ENCODE peak calls at places on chromosome 9, in four cellular contexts. W is activated naive CD4-positive, alpha-beta T cell treated with anti-CD3 and anti-CD28 coated beads for 36 hours; Q is activated T-helper 1 cell treated with anti-CD3 and anti-CD28 coated beads, Interleukin-2, amount 50 U/mL, for 16 hours; K is HTR-8/SVneo. T is an unnamed sample.

GRCh38 chr9:85940275-85940831 is 593 bp upstream of the NAA35 start:
- DNase-seq in W (no peak), Q (no peak), K (no peak), T (no peak)

GRCh38 chr9:74413876-74414275 is 83.3 kb upstream of the RORB start:
- DNase-seq in W (no peak), Q (no peak), K (no peak), T (no peak)

GRCh38 chr9:24897826-24898225 is 352.1 kb upstream of the IZUMO3 start:
- DNase-seq in K (no peak), Q (no peak), W (no peak), T (no peak)

GRCh38 chr9:121699271-121700164 is 48.1 kb downstream of the DAB2IP start:
- DNase-seq in Q (no peak), K (peak; percentile 24), W (peak; percentile 73), T (peak; percentile 63)

GRCh38 chr9:133616643-133617405 is 7.6 kb upstream of the FAM163B start:
- DNase-seq in K (no peak), W (no peak), Q (no peak), T (no peak)

GRCh38 chr9:131915181-131915580 is 164.5 kb downstream of the MED27 start:
- DNase-seq in K (no peak), Q (no peak), W (no peak), T (no peak)

GRCh38 chr9:98327249-98327561 is 71.8 kb upstream of the TBC1D2 start:
- DNase-seq in W (no peak), Q (no peak), K (no peak), T (no peak)

GRCh38 chr9:122475717-122476116 is 2.0 kb downstream of the OR1J1 start:
- DNase-seq in W (no peak), K (no peak), Q (no peak), T (no peak)

GRCh38 chr9:116716441-116716840 is 29.3 kb downstream of the TRIM32 start:
- DNase-seq in W (no peak), Q (no peak), K (no peak), T (no peak)

GRCh38 chr9:72476100-72476499 is 45.3 kb upstream of the TMC1 start:
- DNase-seq in K (no peak), W (no peak), Q (no peak), T (no peak)

GRCh38 chr9:130336885-130337284 is 71.3 kb downstream of the HMCN2 start:
- DNase-seq in W (no peak), K (no peak), Q (no peak), T (no peak)

GRCh38 chr9:115369322-115369957 is 251.5 kb upstream of the TNC start:
- DNase-seq in W (no peak), K (no peak), Q (no peak), T (no peak)

GRCh38 chr9:116208417-116209232 is 55.0 kb downstream of the PAPPA start:
- DNase-seq in W (no peak), Q (no peak), K (no peak), T (no peak)

GRCh38 chr9:34810187-34810524 is 100.2 kb upstream of the CCL21 start:
- DNase-seq in Q (no peak), W (no peak), K (no peak), T (no peak)

GRCh38 chr9:72383978-72384709 is 19.1 kb upstream of the ZFAND5 start:
- DNase-seq in W (no peak), K (peak; percentile 53), Q (no peak), T (no peak)

GRCh38 chr9:130358928-130359327 is 85.8 kb upstream of the ASS1 start:
- DNase-seq in Q (no peak), W (no peak), K (no peak), T (no peak)

GRCh38 chr9:125990793-125991220 is 243.6 kb downstream of the PBX3 start:
- DNase-seq in Q (no peak), K (no peak), W (no peak), T (no peak)

GRCh38 chr9:129232839-129233568 is 54.9 kb upstream of the IER5L start:
- DNase-seq in K (no peak), W (no peak), Q (no peak), T (no peak)

GRCh38 chr9:86854898-86855523 is 92.3 kb downstream of the GAS1 start:
- DNase-seq in W (no peak), K (peak; percentile 11), Q (no peak), T (peak; percentile 86)

GRCh38 chr9:137111788-137112563 is 2.6 kb downstream of the DPP7 start:
- DNase-seq in W (no peak), Q (no peak), K (no peak), T (no peak)

GRCh38 chr9:86674475-86674874 is 272.8 kb downstream of the GAS1 start:
- DNase-seq in Q (no peak), W (no peak), K (no peak), T (no peak)

GRCh38 chr9:110278080-110278707 is 21.9 kb upstream of the TXN start:
- DNase-seq in K (no peak), Q (no peak), W (no peak), T (no peak)

GRCh38 chr9:114691046-114691955 is 9.3 kb upstream of the TEX48 start:
- DNase-seq in K (peak; percentile 62), W (peak; percentile 89), Q (peak; percentile 8), T (no peak)

GRCh38 chr9:7237473-7238243 is 479.9 kb downstream of the KDM4C start:
- DNase-seq in W (no peak), K (no peak), Q (no peak), T (no peak)

GRCh38 chr9:81138173-81138572 is 551.2 kb downstream of the TLE1 start:
- DNase-seq in K (no peak), Q (no peak), W (no peak), T (no peak)

GRCh38 chr9:91379461-91379860 is 17.7 kb upstream of the AUH start:
- DNase-seq in Q (no peak), K (no peak), W (no peak), T (no peak)

GRCh38 chr9:75909776-75910175 is 19.3 kb downstream of the PCSK5 start:
- DNase-seq in K (no peak), Q (no peak), W (peak; percentile 29), T (no peak)

GRCh38 chr9:20898885-20899554 is 132.4 kb downstream of the HACD4 start:
- DNase-seq in W (peak; percentile 31), K (no peak), Q (no peak), T (no peak)

GRCh38 chr9:94554439-94555331 is at the start of gene PCAT7:
- DNase-seq in K (peak; percentile 14), Q (no peak), W (peak; percentile 50), T (peak; percentile 86)

GRCh38 chr9:134942421-134943119 is 24.9 kb upstream of the FCN1 start:
- DNase-seq in Q (no peak), W (no peak), K (no peak), T (no peak)

GRCh38 chr9:79046401-79046800 is 525.4 kb upstream of the TLE4 start:
- DNase-seq in W (no peak), Q (no peak), K (no peak), T (no peak)

GRCh38 chr9:128396970-128397613 is 23.6 kb upstream of the CERCAM start:
- DNase-seq in K (no peak), W (no peak), Q (no peak), T (peak; percentile 75)

GRCh38 chr9:78115073-78115472 is 83.5 kb upstream of the GNAQ start:
- DNase-seq in Q (no peak), W (no peak), K (no peak), T (no peak)

GRCh38 chr9:27154923-27155322 is 45.9 kb downstream of the TEK start:
- DNase-seq in K (peak; percentile 29), Q (no peak), W (no peak), T (no peak)